ENCODE peak calls at places on chromosomes 2 and 18, in five cellular contexts. C, P, V, O and K are unnamed samples.

GRCh38 chr2:237293966-237294365 is 120.0 kb downstream of the COL6A3 start:
- DNase-seq in V (no peak), P (no peak), C (no peak), O (no peak), K (no peak)

GRCh38 chr2:85134255-85135065 is 1.3 kb downstream of the TCF7L1 start:
- DNase-seq in O (peak), C (no peak), P (peak), V (peak), K (no peak)

GRCh38 chr2:234991793-234992192 is 40.0 kb downstream of the SH3BP4 start:
- DNase-seq in P (no peak), C (no peak), V (no peak), O (no peak), K (no peak)

GRCh38 chr2:40415391-40415790 is 36.5 kb downstream of the SLC8A1 start:
- DNase-seq in O (no peak), C (no peak), V (no peak), P (no peak), K (no peak)

GRCh38 chr2:167293172-167293781 is 405.0 kb downstream of the XIRP2 start:
- DNase-seq in O (peak), V (peak), C (no peak), P (peak), K (no peak)

GRCh38 chr2:236674646-236675045 is 105.0 kb downstream of the ACKR3 start:
- DNase-seq in C (no peak), V (peak), P (no peak), O (no peak), K (peak)

GRCh38 chr2:157363612-157364101 is 38.0 kb upstream of the ERMN start:
- DNase-seq in O (no peak), V (no peak), C (no peak), P (no peak), K (no peak)

GRCh38 chr2:155145758-155146229 is 447.3 kb downstream of the KCNJ3 start:
- DNase-seq in O (no peak), C (no peak), P (no peak), V (no peak), K (no peak)

GRCh38 chr2:149050188-149050587 is 11.7 kb downstream of the LYPD6B start:
- DNase-seq in O (no peak), C (no peak), P (no peak), V (no peak), K (no peak)

GRCh38 chr2:28219134-28219533 is 173.5 kb upstream of the FOSL2 start:
- DNase-seq in C (no peak), P (no peak), O (no peak), V (no peak), K (no peak)

GRCh38 chr2:219184116-219184515 is 6.0 kb downstream of the RETREG2 start:
- DNase-seq in O (no peak), P (no peak), V (peak), C (no peak), K (no peak)

GRCh38 chr18:13809521-13810252 is 14.3 kb upstream of the MC5R start:
- DNase-seq in V (no peak), P (no peak), O (no peak), C (no peak), K (no peak)

GRCh38 chr18:13811993-13812392 is 12.0 kb upstream of the MC5R start:
- DNase-seq in C (no peak), P (no peak), V (no peak), O (no peak), K (no peak)

GRCh38 chr18:13809025-13809384 is 14.9 kb upstream of the MC5R start:
- DNase-seq in P (no peak), C (no peak), O (no peak), V (peak), K (no peak)

GRCh38 chr18:13810950-13811485 is 12.9 kb upstream of the MC5R start:
- DNase-seq in P (no peak), O (no peak), V (no peak), C (no peak), K (no peak)

DNA sequence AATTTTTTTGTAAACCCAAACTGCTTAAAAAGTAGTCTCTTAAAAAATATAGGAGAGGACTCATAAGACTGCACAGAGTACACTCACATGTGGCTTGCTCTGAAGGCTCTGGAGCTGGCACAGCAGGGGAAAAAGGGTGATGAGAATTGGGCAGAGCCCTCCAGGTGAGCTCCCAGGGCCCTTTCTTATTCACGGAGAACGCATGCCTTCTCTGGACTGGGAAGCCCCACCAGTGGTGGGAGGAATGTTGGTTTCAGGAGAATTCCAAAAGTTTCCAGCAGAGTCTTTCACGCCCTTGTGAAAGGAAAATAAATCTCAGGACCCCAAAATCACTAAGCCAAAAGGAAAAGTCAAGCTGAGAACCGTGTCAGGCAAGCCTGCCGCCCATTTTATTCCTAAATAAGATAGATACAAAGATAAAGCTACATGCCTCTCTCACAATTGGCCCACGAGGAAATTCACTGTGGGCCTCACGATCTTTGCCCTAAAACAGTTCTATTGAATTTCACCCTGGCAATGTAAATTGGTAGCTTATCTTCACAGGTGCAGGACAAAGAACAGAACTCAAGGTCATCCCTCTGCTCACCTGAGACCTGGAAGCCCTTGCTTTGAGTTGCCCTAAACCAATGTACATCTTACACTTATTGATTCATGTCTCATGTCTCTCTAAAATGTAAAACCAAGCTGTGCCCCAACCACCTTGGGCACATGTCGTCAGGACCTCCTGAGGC is 15.5 kb upstream of the MC5R start:
- DNase-seq in P (no peak), V (no peak), C (no peak), O (no peak), K (no peak)
- H3K27ac ChIP-seq in P (no peak), V (peak), C (no peak), O (no peak), K (no peak)

GRCh38 chr18:49464718-49465598 is 4.5 kb upstream of the DYM start:
- DNase-seq in V (no peak), P (no peak), O (no peak), C (no peak), K (no peak)
- TF ChIP-seq CTCF in V (no peak), P (no peak), O (no peak), C (no peak), K (no peak)

DNA sequence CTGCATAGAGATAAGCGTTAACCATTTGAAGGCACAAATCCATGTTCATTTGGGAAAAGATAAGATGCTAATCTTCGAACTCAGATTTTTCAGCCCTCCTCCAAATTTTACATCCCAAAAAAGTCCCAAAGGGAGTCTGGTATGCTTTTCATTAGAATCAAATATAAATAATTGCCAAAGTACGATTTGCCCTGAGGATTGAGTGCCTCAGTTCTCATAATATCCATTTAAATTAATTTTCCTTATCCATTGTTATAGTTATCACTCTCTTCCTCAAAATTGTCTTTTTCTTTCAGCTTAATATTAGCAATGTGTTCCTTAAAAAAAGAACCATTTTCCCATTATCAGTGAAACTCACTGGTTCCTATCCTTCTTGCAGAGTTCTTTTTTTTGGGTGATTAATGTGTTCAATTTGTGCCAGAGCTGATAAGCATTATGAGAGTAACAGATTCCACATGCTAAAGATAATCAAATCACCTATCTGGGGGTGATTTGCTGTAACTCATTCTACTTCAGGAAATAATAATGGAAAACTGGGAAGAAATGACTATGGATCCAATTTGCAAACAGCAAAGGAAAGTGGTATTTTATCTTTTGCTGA is 686 bp downstream of the HNMT start:
- DNase-seq in V (no peak), O (no peak), P (no peak), C (no peak), K (no peak)
- H3K27ac ChIP-seq in V (peak), O (peak), P (peak), C (peak), K (peak)

DNA sequence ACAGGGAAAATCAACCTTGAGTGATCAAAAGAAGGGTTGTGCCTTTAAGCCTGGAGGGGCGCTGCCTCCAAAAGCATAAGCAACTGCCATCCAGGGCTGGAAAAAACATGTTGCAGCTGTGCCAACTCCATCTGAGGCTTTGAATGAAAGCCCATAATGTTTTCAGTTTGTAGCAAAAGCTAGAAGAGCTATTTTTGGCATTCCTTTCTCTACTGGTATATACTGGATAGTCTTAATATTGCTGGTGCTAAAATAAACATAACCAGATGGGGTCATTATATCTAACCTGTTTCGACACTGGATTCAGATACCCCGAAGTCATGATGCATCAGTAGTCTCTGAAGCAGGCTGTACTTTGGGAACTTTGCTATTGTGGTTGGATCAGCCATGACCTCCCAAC is 25.1 kb downstream of the ANXA4 start:
- DNase-seq in C (no peak), V (no peak), O (no peak), P (no peak), K (no peak)
- TF ChIP-seq CTCF in C (no peak), V (no peak), O (no peak), P (no peak), K (no peak)

DNA sequence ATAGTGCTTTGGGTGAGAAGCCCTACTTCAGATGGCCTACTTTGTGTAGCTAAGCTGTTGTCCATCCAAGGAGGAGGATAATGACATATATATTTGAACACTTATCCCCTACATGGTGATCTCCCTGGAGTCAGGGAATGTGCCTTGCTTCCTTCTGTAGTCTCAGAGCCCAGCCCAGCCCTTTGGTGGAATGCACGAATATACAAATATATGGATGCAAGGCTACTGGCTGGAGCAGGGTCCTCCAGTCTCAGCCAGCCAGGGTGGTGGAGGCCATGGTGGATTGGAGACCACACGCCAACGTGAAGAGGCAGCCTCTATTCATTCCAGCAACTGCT is 150.6 kb upstream of the RIOK3 start:
- DNase-seq in V (no peak), C (no peak), P (no peak), O (no peak), K (no peak)
- H3K27ac ChIP-seq in V (no peak), C (no peak), P (no peak), O (peak), K (no peak)

GRCh38 chr2:197515798-197516761 is at the start of gene MOB4:
- DNase-seq in C (peak), P (peak), V (peak), O (peak), K (peak)
- TF ChIP-seq CTCF in C (no peak), P (no peak), V (no peak), O (no peak), K (peak)

DNA sequence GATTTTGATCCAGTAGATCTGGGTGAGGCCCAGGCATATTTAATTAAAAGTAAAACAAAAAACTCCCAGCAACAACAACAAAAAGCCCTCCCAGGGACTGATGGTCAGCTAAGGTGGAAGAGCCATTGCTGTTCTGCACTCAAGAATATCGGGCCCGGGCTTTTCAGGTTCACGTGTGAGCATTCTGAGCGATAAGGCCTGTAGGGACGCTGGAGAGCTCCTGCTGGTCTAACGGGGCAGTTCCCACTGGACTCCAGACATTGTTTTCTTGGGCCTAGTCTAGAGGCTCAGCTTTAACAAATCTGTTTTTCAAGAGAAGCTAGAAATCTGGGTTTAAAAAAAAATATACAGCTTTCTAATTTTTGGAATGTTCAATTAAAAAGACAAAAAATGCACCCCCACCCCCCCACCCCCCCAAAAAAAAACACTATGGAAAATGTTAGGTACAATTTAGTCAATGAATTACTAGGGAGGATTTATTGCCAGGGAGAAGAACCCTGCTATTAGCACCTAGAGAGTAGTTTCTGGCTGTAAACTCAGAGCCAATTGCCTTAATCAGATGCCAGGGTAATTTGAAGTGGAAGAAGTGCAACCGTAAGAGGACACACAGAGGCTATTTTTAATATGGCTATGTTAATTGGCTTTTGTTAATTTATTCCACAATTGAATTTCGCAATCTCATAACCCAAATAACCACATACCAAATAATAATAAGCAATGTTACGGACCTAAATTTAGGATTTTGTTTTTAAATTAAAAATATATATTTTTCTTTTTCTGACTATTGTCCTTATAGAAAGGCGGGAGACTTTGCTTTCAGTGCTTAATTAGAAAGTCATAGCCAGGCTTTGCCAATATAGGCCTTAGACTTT is 78.9 kb downstream of the MAP4K4 start:
- DNase-seq in C (no peak), P (no peak), O (no peak), V (no peak), K (no peak)
- H3K27ac ChIP-seq in C (no peak), P (no peak), O (no peak), V (no peak), K (no peak)